ENCODE peak calls at places on chromosomes 16 and 17, in nine cellular contexts. S, K, C, I, M, F, G, E and U are unnamed samples.
A peak's percentile ranks its signal among the peaks of the same experiment; 100 is the strongest.

GRCh38 chr16:88421871-88422433 is 31.1 kb upstream of the ZFPM1 start:
- DNase-seq in S (no peak), K (no peak), C (no peak), I (no peak), M (no peak), F (no peak), G (no peak), E (no peak), U (no peak)

GRCh38 chr16:23225634-23226033 is 43.1 kb downstream of the SCNN1G start:
- DNase-seq in S (no peak), K (no peak), C (no peak), I (peak; percentile 57), M (no peak), F (no peak), G (no peak), E (no peak), U (no peak)

GRCh38 chr16:49463529-49463928 is 89.9 kb downstream of the C16orf78 start:
- DNase-seq in S (peak; percentile 94), K (peak; percentile 72), C (peak; percentile 42), I (no peak), M (no peak), F (no peak), G (no peak), E (no peak), U (peak; percentile 85)

GRCh38 chr16:84013787-84014569 is 28.6 kb downstream of the SLC38A8 start:
- DNase-seq in S (peak; percentile 98), K (peak; percentile 92), C (peak; percentile 96), I (peak; percentile 98), M (peak; percentile 98), F (peak; percentile 86), G (peak; percentile 80), E (no peak), U (peak; percentile 69)

GRCh38 chr17:40372031-40372430 is 7.5 kb upstream of the GJD3 start:
- DNase-seq in S (no peak), K (no peak), C (no peak), I (no peak), M (no peak), F (no peak), G (no peak), E (no peak), U (peak; percentile 18)

GRCh38 chr16:81558444-81559175 is 114.0 kb downstream of the CMIP start:
- DNase-seq in S (no peak), K (peak; percentile 88), C (peak; percentile 93), I (no peak), M (no peak), F (peak; percentile 91), G (no peak), E (no peak), U (no peak)

GRCh38 chr16:61814716-61815347 is 221.4 kb downstream of the CDH8 start:
- DNase-seq in S (no peak), K (no peak), C (no peak), I (no peak), M (no peak), F (no peak), G (no peak), E (no peak), U (no peak)

GRCh38 chr16:51773051-51773450 is 622.0 kb upstream of the SALL1 start:
- DNase-seq in S (no peak), K (no peak), C (no peak), I (no peak), M (no peak), F (no peak), G (no peak), E (no peak), U (no peak)

GRCh38 chr16:63302841-63303240 is 1266.6 kb upstream of the CDH8 start:
- DNase-seq in S (no peak), K (no peak), C (no peak), I (no peak), M (peak; percentile 24), F (no peak), G (no peak), E (no peak), U (no peak)

GRCh38 chr16:57901480-57902069 is 69.4 kb downstream of the CNGB1 start:
- DNase-seq in S (no peak), K (no peak), C (no peak), I (no peak), M (peak; percentile 58), F (no peak), G (no peak), E (no peak), U (no peak)

GRCh38 chr16:24035127-24035842 is 199.5 kb downstream of the PRKCB start:
- DNase-seq in S (no peak), K (peak; percentile 15), C (no peak), I (no peak), M (no peak), F (no peak), G (no peak), E (no peak), U (no peak)

GRCh38 chr16:23408242-23409201 is 44.5 kb downstream of the COG7 start:
- DNase-seq in S (no peak), K (peak; percentile 64), C (peak; percentile 70), I (no peak), M (no peak), F (no peak), G (peak; percentile 20), E (peak; percentile 38), U (no peak)

GRCh38 chr17:63486317-63487013 is 9.6 kb downstream of the ACE start:
- DNase-seq in S (peak; percentile 28), K (no peak), C (no peak), I (no peak), M (no peak), F (peak; percentile 46), G (no peak), E (no peak), U (no peak)

GRCh38 chr17:14103821-14104220 is 34.5 kb downstream of the COX10 start:
- DNase-seq in S (no peak), K (no peak), C (no peak), I (no peak), M (no peak), F (no peak), G (no peak), E (no peak), U (no peak)

GRCh38 chr16:4412159-4412558 is 4.2 kb downstream of the CORO7 start:
- DNase-seq in S (no peak), K (no peak), C (no peak), I (no peak), M (no peak), F (no peak), G (no peak), E (no peak), U (no peak)

DNA sequence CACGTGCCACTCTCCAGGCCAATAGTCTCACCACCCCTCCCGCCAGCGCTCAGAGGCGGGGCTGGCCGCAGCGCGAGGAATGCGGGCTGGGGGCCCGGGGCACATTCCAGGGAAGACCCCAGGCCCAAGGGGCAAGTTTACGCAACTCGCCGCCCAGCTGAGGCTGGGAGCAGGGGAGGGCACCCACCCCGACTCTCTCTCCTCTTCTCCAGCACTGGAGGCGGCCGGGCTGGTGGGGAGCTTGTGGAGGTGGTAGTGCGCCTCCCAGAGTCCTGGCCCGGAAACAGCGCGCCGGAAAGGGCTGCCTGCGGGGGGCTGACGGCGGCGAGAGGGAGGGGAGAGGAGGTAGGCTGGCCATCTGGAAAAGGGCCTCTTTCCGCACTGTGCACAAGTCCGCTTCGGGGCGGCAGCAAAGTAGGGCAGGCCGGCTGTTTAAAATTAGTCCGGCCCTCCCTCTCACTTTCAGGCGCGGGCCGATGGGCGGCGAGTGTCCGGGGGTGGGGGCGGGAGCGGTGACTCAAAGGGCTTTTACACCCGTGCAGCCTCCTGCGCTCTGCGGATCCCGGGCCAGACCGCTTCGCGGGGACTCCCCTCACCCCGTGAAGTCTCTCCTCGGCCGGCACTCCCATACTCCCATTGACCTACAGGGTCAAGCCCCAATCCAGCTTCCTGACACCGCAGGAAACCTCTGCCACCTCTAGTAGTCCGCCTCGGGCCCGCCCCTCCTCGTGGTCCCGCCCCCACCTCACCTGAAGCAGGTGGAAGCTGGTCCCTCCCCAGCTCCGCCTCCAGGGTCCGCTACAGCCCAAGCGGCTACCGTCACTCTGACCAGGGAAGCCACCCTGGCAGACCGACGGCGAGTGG is 968 bp downstream of the FHOD1 start:
- DNase-seq in S (peak; percentile 62), K (peak; percentile 94), C (peak; percentile 96), I (peak; percentile 88), M (peak; percentile 89), F (peak; percentile 98), G (peak; percentile 76), E (peak; percentile 50), U (peak; percentile 79)
- TF ChIP-seq CTCF in S (peak; percentile 72), K (peak; percentile 9), C (no peak), I (peak; percentile 3), M (peak; percentile 40), F (no peak), G (peak; percentile 65), E (peak; percentile 69), U (peak; percentile 37)

GRCh38 chr17:78886954-78887353 is 16.0 kb downstream of the CEP295NL start:
- DNase-seq in S (no peak), K (no peak), C (no peak), I (no peak), M (no peak), F (no peak), G (no peak), E (no peak), U (no peak)
- TF ChIP-seq CTCF in S (no peak), K (no peak), C (no peak), I (no peak), M (no peak), F (no peak), G (no peak), E (no peak), U (no peak)

DNA sequence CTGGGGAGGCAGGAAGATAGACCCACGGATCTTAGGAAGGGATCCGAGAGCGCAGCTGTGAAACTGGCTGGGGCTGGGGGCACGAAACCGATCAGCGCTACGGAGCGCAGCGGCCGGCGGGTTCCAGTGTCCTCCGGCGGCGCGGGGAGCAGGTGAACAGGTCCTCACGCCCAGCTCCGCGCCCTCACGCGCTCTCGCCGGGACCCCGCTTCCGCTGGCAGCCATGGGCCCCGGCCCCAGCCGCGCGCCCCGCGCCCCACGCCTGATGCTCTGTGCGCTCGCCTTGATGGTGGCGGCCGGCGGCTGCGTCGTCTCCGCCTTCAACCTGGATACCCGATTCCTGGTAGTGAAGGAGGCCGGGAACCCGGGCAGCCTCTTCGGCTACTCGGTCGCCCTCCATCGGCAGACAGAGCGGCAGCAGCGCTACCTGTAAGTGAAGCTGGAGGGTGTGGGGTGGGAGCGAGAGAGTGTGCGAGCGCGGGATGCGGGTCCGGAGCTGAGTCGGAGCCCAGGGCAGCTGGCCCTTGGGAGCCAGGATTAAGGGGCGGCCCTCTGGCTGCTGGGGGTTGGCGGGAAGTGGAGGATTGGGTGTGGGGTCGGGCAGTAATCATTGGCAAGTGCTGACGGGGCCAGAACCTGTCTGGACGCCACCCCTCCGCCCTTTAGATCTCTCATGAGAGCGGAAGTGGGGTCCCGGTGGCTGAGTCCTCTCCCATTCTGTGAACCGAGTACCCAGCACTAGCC is 479 bp downstream of the ITGA3 start:
- DNase-seq in S (peak; percentile 82), K (peak; percentile 71), C (peak; percentile 70), I (peak; percentile 68), M (peak; percentile 68), F (peak; percentile 94), G (no peak), E (no peak), U (peak; percentile 79)
- TF ChIP-seq CTCF in S (peak; percentile 74), K (peak; percentile 17), C (no peak), I (peak; percentile 15), M (peak; percentile 35), F (no peak), G (peak; percentile 75), E (peak; percentile 58), U (peak; percentile 34)

DNA sequence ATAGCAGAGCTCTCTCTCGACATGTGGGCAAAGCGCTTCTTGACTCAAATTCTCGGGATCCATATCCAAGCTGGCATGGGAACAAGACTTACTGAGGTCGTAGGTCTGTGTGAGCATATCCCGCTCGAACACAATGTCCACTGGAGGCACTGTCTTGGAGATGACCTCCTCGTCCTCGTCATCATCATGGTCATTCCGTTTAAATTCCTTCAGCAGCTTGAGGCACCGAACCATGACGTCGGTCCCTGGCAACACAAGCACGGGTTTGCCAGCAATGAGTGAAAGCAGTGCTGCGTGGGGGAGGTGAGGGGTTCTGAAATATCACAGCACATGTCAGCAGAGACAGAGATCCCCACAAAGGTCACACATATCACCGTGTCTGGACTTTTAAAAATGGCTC is 38.1 kb downstream of the GTF3C1 start:
- DNase-seq in S (no peak), K (no peak), C (no peak), I (no peak), M (no peak), F (no peak), G (no peak), E (no peak), U (no peak)
- TF ChIP-seq CTCF in S (no peak), K (no peak), C (no peak), I (no peak), M (no peak), F (no peak), G (no peak), E (no peak), U (no peak)